ENCODE peak calls at places on chromosomes 7 and 10, in nine cellular contexts. K, H, S, Z, O, M, R, B and D are unnamed samples.

GRCh38 chr10:131811239-131812011 is 89.4 kb upstream of the PPP2R2D start:
- DNase-seq in S (no peak), R (no peak), O (no peak), Z (peak; percentile 15), M (peak; percentile 64), K (no peak), B (no peak), H (peak; percentile 56), D (no peak)

GRCh38 chr7:3897430-3898385 is 596.7 kb downstream of the SDK1 start:
- DNase-seq in M (no peak), S (peak; percentile 34), O (no peak), R (peak; percentile 29), K (no peak), B (no peak), H (no peak), Z (peak; percentile 34), D (peak; percentile 74)

GRCh38 chr7:157875230-157876179 is 538.7 kb downstream of the DNAJB6 start:
- DNase-seq in O (no peak), B (no peak), S (no peak), H (no peak), R (no peak), M (no peak), Z (peak; percentile 57), K (peak; percentile 85), D (no peak)

GRCh38 chr7:103075337-103075918 is 488 bp downstream of the ARMC10 start:
- DNase-seq in R (peak; percentile 50), H (peak; percentile 78), O (no peak), M (peak; percentile 84), K (peak; percentile 88), S (peak; percentile 56), Z (peak; percentile 58), B (peak; percentile 75), D (peak; percentile 92)

GRCh38 chr7:150388709-150389531 is 9.8 kb downstream of the ZNF775 start:
- DNase-seq in H (peak; percentile 95), Z (peak; percentile 75), B (peak; percentile 74), R (peak; percentile 98), M (peak; percentile 88), S (peak; percentile 80), K (no peak), O (no peak), D (no peak)

GRCh38 chr10:3046941-3047621 is 20.3 kb upstream of the PFKP start:
- DNase-seq in R (no peak), S (no peak), Z (no peak), O (no peak), K (no peak), M (peak; percentile 17), B (no peak), H (no peak), D (no peak)

GRCh38 chr10:128137877-128138276 is 11.7 kb upstream of the MKI67 start:
- DNase-seq in Z (no peak), H (no peak), R (no peak), B (no peak), K (no peak), M (no peak), S (no peak), O (no peak), D (no peak)

GRCh38 chr10:77351386-77351785 is 286.2 kb downstream of the KCNMA1 start:
- DNase-seq in M (no peak), S (no peak), K (no peak), H (no peak), Z (no peak), B (no peak), R (no peak), O (no peak), D (no peak)

GRCh38 chr7:150931199-150931869 is 46.8 kb downstream of the KCNH2 start:
- DNase-seq in H (no peak), M (no peak), S (no peak), Z (peak; percentile 27), B (no peak), K (no peak), O (no peak), R (no peak), D (no peak)

GRCh38 chr10:3689871-3690510 is 95.0 kb downstream of the KLF6 start:
- DNase-seq in O (no peak), M (no peak), H (no peak), Z (no peak), R (no peak), S (no peak), K (no peak), B (no peak), D (no peak)

GRCh38 chr10:97707134-97707861 is 6.2 kb upstream of the MARVELD1 start:
- DNase-seq in S (no peak), O (no peak), M (peak; percentile 40), Z (no peak), R (peak; percentile 70), H (no peak), K (no peak), B (no peak), D (no peak)

GRCh38 chr10:62475531-62475930 is 101.4 kb downstream of the ZNF365 start:
- DNase-seq in B (no peak), K (no peak), Z (no peak), R (no peak), S (no peak), H (no peak), O (no peak), M (no peak), D (no peak)

GRCh38 chr7:140035400-140036223 is 27.1 kb downstream of the PARP12 start:
- DNase-seq in Z (no peak), B (no peak), S (no peak), K (no peak), H (no peak), M (no peak), R (no peak), O (no peak), D (no peak)

GRCh38 chr10:30538086-30538485 is 91.5 kb downstream of the LYZL2 start:
- DNase-seq in Z (no peak), M (no peak), K (no peak), H (no peak), B (no peak), S (no peak), R (peak; percentile 80), O (no peak), D (no peak)

GRCh38 chr10:104642311-104643022 is 1.4 kb downstream of the SORCS3 start:
- DNase-seq in K (peak; percentile 96), B (no peak), O (no peak), Z (no peak), R (peak; percentile 28), M (peak; percentile 67), H (no peak), S (no peak), D (peak; percentile 85)

GRCh38 chr7:137563986-137564385 is 220.5 kb upstream of the PTN start:
- DNase-seq in O (no peak), B (no peak), R (no peak), S (no peak), M (no peak), K (no peak), Z (no peak), H (no peak), D (no peak)

GRCh38 chr7:4024133-4024532 is 658.0 kb upstream of the FOXK1 start:
- DNase-seq in M (no peak), K (no peak), H (no peak), Z (no peak), S (no peak), O (no peak), R (no peak), B (no peak), D (no peak)

GRCh38 chr10:33057620-33058019 is 99.6 kb upstream of the ITGB1 start:
- DNase-seq in R (no peak), B (no peak), Z (no peak), S (no peak), O (no peak), K (no peak), M (no peak), H (no peak), D (no peak)

GRCh38 chr7:15174470-15174869 is 271.9 kb upstream of the DGKB start:
- DNase-seq in Z (no peak), H (no peak), B (no peak), M (no peak), R (no peak), O (no peak), K (no peak), S (no peak), D (no peak)

GRCh38 chr7:732556-732955 is 5.5 kb upstream of the PRKAR1B start:
- DNase-seq in B (no peak), R (no peak), K (no peak), H (no peak), S (no peak), O (no peak), Z (no peak), M (no peak), D (no peak)
- H3K9me3 ChIP-seq in B (no peaks in the 10 kb centered on the region), R (peaks cover 15% of the 10 kb centered on the region), K (peaks cover 9% of the 10 kb centered on the region), H (no peaks in the 10 kb centered on the region), S (no peaks in the 10 kb centered on the region), O (peaks cover 18% of the 10 kb centered on the region), Z (no peaks in the 10 kb centered on the region), M (peaks cover 8% of the 10 kb centered on the region), D (peaks cover 9% of the 10 kb centered on the region)

GRCh38 chr10:16948335-16948734 is 131.1 kb upstream of the RSU1 start:
- DNase-seq in B (no peak), S (no peak), Z (no peak), H (no peak), R (no peak), M (no peak), O (no peak), K (no peak), D (no peak)
- TF ChIP-seq EP300 in B (no peak), S (no peak), Z (no peak), H (no peak), R (no peak), M (no peak), O (no peak), K (no peak), D (no peak)

DNA sequence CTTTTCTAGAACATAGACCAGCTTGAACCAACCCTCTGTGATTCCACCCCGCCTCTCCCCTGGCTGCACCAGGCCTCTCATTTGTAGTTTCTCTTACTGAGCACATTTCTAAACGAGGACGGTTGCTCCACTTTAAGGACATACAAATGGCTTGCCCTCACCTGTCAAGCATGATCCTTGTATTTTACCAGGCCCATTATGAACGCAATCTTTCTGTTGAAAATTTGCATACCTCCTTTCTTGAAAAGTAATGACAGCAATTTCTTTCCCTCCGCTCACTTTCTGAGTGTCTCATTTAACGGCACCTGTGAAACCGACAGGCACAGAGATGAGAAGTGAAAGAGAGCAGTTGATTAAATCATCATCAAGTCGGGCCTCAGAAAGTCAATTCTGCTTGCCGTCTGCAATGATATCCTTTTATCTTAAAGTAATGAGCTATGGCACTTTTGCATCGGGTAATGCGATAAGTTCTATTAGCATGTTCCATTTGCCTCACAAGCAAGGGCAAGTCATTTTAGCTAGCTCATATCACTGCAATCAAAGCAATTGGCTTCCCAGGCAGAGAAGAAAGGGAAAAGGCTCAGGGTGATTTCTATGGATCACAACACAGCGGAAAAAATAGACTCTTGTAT is 705.6 kb upstream of the GALNT17 start:
- DNase-seq in B (no peak), S (no peak), Z (no peak), O (no peak), K (no peak), H (no peak), M (no peak), R (no peak), D (no peak)
- TF ChIP-seq POLR2AphosphoS5 in B (no peak), S (no peak), Z (no peak), O (no peak), K (no peak), H (no peak), M (no peak), R (no peak), D (no peak)

DNA sequence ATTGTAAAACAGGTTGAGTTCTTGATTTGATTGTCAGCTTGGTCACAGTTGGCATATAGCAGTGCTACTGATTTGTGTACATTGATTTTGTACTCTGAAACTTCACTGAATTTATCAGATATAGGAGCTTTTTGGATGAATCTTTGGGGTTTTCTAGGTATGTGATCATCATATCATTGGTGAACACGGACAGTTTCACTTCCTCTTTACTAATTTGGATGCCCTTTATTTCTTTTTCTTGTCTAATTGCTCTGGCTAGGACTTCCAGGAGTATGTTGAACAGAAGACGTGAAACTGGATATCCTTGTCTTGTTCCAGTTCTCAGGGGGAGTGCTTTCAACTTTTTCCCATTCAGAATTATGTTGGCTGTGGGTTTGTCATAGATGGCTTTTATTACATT is 86.9 kb downstream of the EXOC4 start:
- DNase-seq in H (no peak), B (no peak), O (no peak), R (no peak), S (no peak), M (no peak), Z (no peak), K (no peak), D (no peak)
- H3K9me3 ChIP-seq in H (no peaks in the 10 kb centered on the region), B (peaks cover 15% of the 10 kb centered on the region), O (peaks cover 10% of the 10 kb centered on the region), R (peaks cover 15% of the 10 kb centered on the region), S (peaks cover 26% of the 10 kb centered on the region), M (peaks cover 15% of the 10 kb centered on the region), Z (peaks cover 26% of the 10 kb centered on the region), K (peaks cover 8% of the 10 kb centered on the region), D (no peaks in the 10 kb centered on the region)